ENCODE peak calls at places on chromosome 14, in six cellular contexts. X, U, B, T, D and S are unnamed samples.

GRCh38 chr14:57875296-57875695 is 9.4 kb upstream of the SLC35F4 start:
- DNase-seq in D (peak; percentile 77), B (no peak), U (no peak), T (no peak), X (no peak), S (no peak)

GRCh38 chr14:52068741-52069616 is at the start of gene NID2:
- DNase-seq in U (no peak), B (peak; percentile 49), X (peak; percentile 55), D (peak; percentile 69), T (peak; percentile 84), S (peak; percentile 51)

GRCh38 chr14:70027785-70028428 is 148.7 kb downstream of the SMOC1 start:
- DNase-seq in U (peak; percentile 64), B (no peak), T (peak; percentile 93), D (peak; percentile 55), X (peak; percentile 77), S (peak; percentile 56)

GRCh38 chr14:34536951-34537676 is 2.4 kb downstream of the EAPP start:
- DNase-seq in U (no peak), B (no peak), X (no peak), T (no peak), D (peak; percentile 86), S (no peak)

GRCh38 chr14:36241183-36241582 is 64.7 kb upstream of the PTCSC3 start:
- DNase-seq in X (no peak), D (no peak), U (no peak), T (no peak), B (no peak), S (peak; percentile 27)

GRCh38 chr14:73232984-73233383 is 4.3 kb upstream of the PAPLN start:
- DNase-seq in D (no peak), T (no peak), U (no peak), X (no peak), B (no peak), S (no peak)

GRCh38 chr14:71165121-71165574 is 257.9 kb downstream of the PCNX1 start:
- DNase-seq in B (no peak), D (peak; percentile 35), U (no peak), X (no peak), T (no peak), S (peak; percentile 42)

GRCh38 chr14:37697489-37698121 is 102.2 kb downstream of the TTC6 start:
- DNase-seq in T (no peak), B (no peak), D (peak; percentile 91), U (peak; percentile 14), X (no peak), S (peak; percentile 59)

GRCh38 chr14:105498430-105499255 is 7.6 kb downstream of the TEDC1 start:
- DNase-seq in X (no peak), U (no peak), T (no peak), B (no peak), D (no peak), S (no peak)

GRCh38 chr14:101071493-101071891 is 168.0 kb upstream of the RTL1 start:
- DNase-seq in U (no peak), T (no peak), X (no peak), B (no peak), D (no peak), S (no peak)

GRCh38 chr14:30214456-30215090 is 286.9 kb upstream of the PRKD1 start:
- DNase-seq in T (peak; percentile 20), D (peak; percentile 69), U (peak; percentile 72), B (no peak), X (peak; percentile 12), S (peak; percentile 76)

GRCh38 chr14:51443195-51444018 is 203.4 kb downstream of the TMX1 start:
- DNase-seq in U (peak; percentile 17), D (no peak), T (no peak), B (no peak), X (no peak), S (peak; percentile 35)

GRCh38 chr14:106657460-106657859 is 1131.1 kb downstream of the TMEM121 start:
- DNase-seq in T (no peak), D (no peak), U (no peak), X (no peak), B (no peak), S (no peak)

GRCh38 chr14:20986811-20987210 is 3.0 kb upstream of the METTL17 start:
- DNase-seq in U (peak; percentile 96), T (no peak), D (peak; percentile 93), B (no peak), X (no peak), S (peak; percentile 99)